ENCODE peak calls at places on chromosomes 6 and 20, in six cellular contexts. C is AG04450; L is GM06990; P is psoas muscle; S is CD8-positive, alpha-beta T cell; Y is lower leg skin. D is an unnamed sample.

GRCh38 chr6:116206231-116206903 is 47.5 kb downstream of the TSPYL4 start:
- DNase-seq in P (no peak), Y (no peak), L (no peak), S (no peak), C (no peak), D (no peak)

GRCh38 chr6:39378175-39378889 is 55.8 kb upstream of the KCNK16 start:
- DNase-seq in S (no peak), L (no peak), C (no peak), P (no peak), Y (no peak), D (no peak)

GRCh38 chr6:73695619-73696421 is at the start of gene CD109:
- DNase-seq in Y (peak; percentile 88), P (peak; percentile 48), S (peak; percentile 6), L (peak; percentile 43), C (peak; percentile 32), D (peak; percentile 48)

GRCh38 chr6:58290177-58290576 is 972.7 kb downstream of the PRIM2 start:
- DNase-seq in C (no peak), L (no peak), S (no peak), Y (no peak), P (no peak), D (no peak)

GRCh38 chr20:31572042-31572700 is 32.9 kb upstream of the ID1 start:
- DNase-seq in S (no peak), Y (no peak), C (no peak), P (no peak), L (no peak), D (no peak)

GRCh38 chr20:17617212-17617867 is 47.5 kb downstream of the DSTN start:
- DNase-seq in L (no peak), C (no peak), S (peak; percentile 25), P (no peak), Y (peak; percentile 89), D (no peak)

GRCh38 chr6:144595266-144595665 is 310.1 kb downstream of the UTRN start:
- DNase-seq in C (no peak), P (no peak), Y (no peak), L (no peak), S (no peak), D (no peak)

GRCh38 chr6:118744261-118744941 is 93.0 kb upstream of the CEP85L start:
- DNase-seq in L (no peak), P (peak; percentile 28), C (no peak), Y (no peak), S (no peak), D (peak; percentile 62)

GRCh38 chr6:99350573-99350972 is 1.1 kb upstream of the FAXC start:
- DNase-seq in P (no peak), Y (no peak), S (no peak), C (no peak), L (no peak), D (no peak)
- H3K4me3 ChIP-seq in P (peak overlapping the region; percentile 77), Y (no peak overlapping the region), S (no peak overlapping the region), C (no peak overlapping the region), L (no peak overlapping the region), D (no peak overlapping the region)

GRCh38 chr6:104789770-104790190 is 69.9 kb downstream of the HACE1 start:
- DNase-seq in S (no peak), L (peak; percentile 9), Y (no peak), C (peak; percentile 10), P (no peak), D (peak; percentile 7)
- TF ChIP-seq CTCF in S (peak; percentile 61), L (peak; percentile 30), Y (no peak), C (peak; percentile 25), P (peak; percentile 8), D (peak; percentile 26)

GRCh38 chr20:20368414-20369352 is 779 bp downstream of the INSM1 start:
- DNase-seq in C (no peak), L (peak; percentile 50), S (no peak), Y (no peak), P (no peak), D (no peak)
- H3K4me3 ChIP-seq in C (no peak overlapping the region), L (no peak overlapping the region), S (no peak overlapping the region), Y (peak overlapping the region; percentile 15), P (peak overlapping the region; percentile 61), D (no peak overlapping the region)

DNA sequence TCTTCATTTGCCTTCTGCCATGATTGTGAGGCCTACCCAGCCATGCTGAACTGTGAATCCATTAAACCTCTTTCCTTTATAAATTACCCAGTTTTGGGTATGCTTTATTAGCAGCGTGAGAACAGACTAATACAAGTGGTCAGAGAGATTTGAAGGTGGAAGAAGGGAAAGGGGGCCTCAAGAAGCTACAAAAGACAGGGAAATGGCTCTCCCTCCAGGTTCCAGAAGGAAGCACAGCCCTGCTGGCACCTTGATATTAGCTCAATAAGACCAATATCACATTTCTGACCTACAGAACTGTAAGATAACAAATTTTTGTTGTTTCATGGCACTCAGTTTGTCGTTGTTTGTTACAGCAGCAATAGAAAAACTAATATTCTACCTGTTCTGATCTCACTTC is 536.5 kb upstream of the MARCKS start:
- DNase-seq in C (no peak), L (no peak), P (no peak), S (no peak), Y (no peak), D (no peak)
- TF ChIP-seq CTCF in C (no peak), L (no peak), P (no peak), S (no peak), Y (no peak), D (no peak)